ENCODE peak calls at places on chromosome 9, in five cellular contexts. One of them, this sample, is unnamed.

GRCh38 chr9:80222466-80223169 is 650.9 kb downstream of the TLE4 start:
- DNase-seq in retina: no peak
- DNase-seq in HTR-8/SVneo: no peak
- DNase-seq in astrocyte of the spinal cord: no peak
- DNase-seq in GF-D8: no peak
- DNase-seq in this sample: no peak

GRCh38 chr9:74570879-74571512 is 73.9 kb downstream of the RORB start:
- DNase-seq in retina: no peak
- DNase-seq in HTR-8/SVneo: peak; percentile 18
- DNase-seq in astrocyte of the spinal cord: peak; percentile 42
- DNase-seq in GF-D8: no peak
- DNase-seq in this sample: no peak

GRCh38 chr9:88197016-88197415 is 58.7 kb upstream of the SPATA31C2 start:
- DNase-seq in retina: no peak
- DNase-seq in HTR-8/SVneo: no peak
- DNase-seq in astrocyte of the spinal cord: peak; percentile 62
- DNase-seq in GF-D8: no peak
- DNase-seq in this sample: peak; percentile 57

GRCh38 chr9:114483499-114483898 is 21.8 kb downstream of the WHRN start:
- DNase-seq in retina: no peak
- DNase-seq in HTR-8/SVneo: no peak
- DNase-seq in astrocyte of the spinal cord: no peak
- DNase-seq in GF-D8: no peak
- DNase-seq in this sample: no peak

GRCh38 chr9:112434487-112434886 is 52.1 kb upstream of the KIAA1958 start:
- DNase-seq in retina: no peak
- DNase-seq in HTR-8/SVneo: no peak
- DNase-seq in astrocyte of the spinal cord: no peak
- DNase-seq in GF-D8: no peak
- DNase-seq in this sample: no peak

GRCh38 chr9:117091529-117091928 is 323.3 kb downstream of the ASTN2 start:
- DNase-seq in retina: no peak
- DNase-seq in HTR-8/SVneo: no peak
- DNase-seq in astrocyte of the spinal cord: no peak
- DNase-seq in GF-D8: no peak
- DNase-seq in this sample: no peak

GRCh38 chr9:131436865-131437271 is 43.0 kb downstream of the PRRC2B start:
- DNase-seq in retina: no peak
- DNase-seq in HTR-8/SVneo: no peak
- DNase-seq in astrocyte of the spinal cord: no peak
- DNase-seq in GF-D8: no peak
- DNase-seq in this sample: no peak

GRCh38 chr9:101578378-101578777 is 16.4 kb downstream of the PPP3R2 start:
- DNase-seq in retina: no peak
- DNase-seq in HTR-8/SVneo: no peak
- DNase-seq in astrocyte of the spinal cord: peak; percentile 56
- DNase-seq in GF-D8: no peak
- DNase-seq in this sample: no peak

GRCh38 chr9:2085719-2086515 is 70.8 kb downstream of the SMARCA2 start:
- DNase-seq in retina: no peak
- DNase-seq in HTR-8/SVneo: no peak
- DNase-seq in astrocyte of the spinal cord: peak; percentile 51
- DNase-seq in GF-D8: no peak
- DNase-seq in this sample: peak; percentile 68

GRCh38 chr9:134612715-134613114 is 28.9 kb upstream of the COL5A1 start:
- DNase-seq in retina: no peak
- DNase-seq in HTR-8/SVneo: no peak
- DNase-seq in astrocyte of the spinal cord: no peak
- DNase-seq in GF-D8: no peak
- DNase-seq in this sample: no peak

GRCh38 chr9:4299006-4299795 is 667 bp downstream of the GLIS3 start:
- DNase-seq in retina: peak; percentile 86
- DNase-seq in HTR-8/SVneo: no peak
- DNase-seq in astrocyte of the spinal cord: peak; percentile 63
- DNase-seq in GF-D8: no peak
- DNase-seq in this sample: no peak